ENCODE peak calls at places on chromosomes 6 and 20, in nine cellular contexts. H, P, K, C, I, Z, X, R and A are unnamed samples.

GRCh38 chr6:15623282-15624116 is 39.3 kb downstream of the DTNBP1 start:
- DNase-seq in P (peak), I (peak), Z (no peak), K (no peak), X (no peak), H (no peak), R (no peak), C (no peak), A (no peak)

GRCh38 chr6:31575335-31575901 is at the start of gene TNF:
- DNase-seq in X (no peak), P (no peak), K (peak), C (no peak), Z (no peak), I (no peak), R (no peak), H (no peak), A (peak)

GRCh38 chr6:146851837-146852236 is 253.1 kb downstream of the ADGB start:
- DNase-seq in I (peak), C (no peak), X (no peak), Z (no peak), R (no peak), P (no peak), K (no peak), H (no peak), A (no peak)

GRCh38 chr6:56837322-56837894 is 117.5 kb upstream of the BEND6 start:
- DNase-seq in X (no peak), R (no peak), I (no peak), K (no peak), H (no peak), P (no peak), Z (no peak), C (no peak), A (no peak)

GRCh38 chr20:45306431-45306982 is at the start of gene RBPJL:
- DNase-seq in X (no peak), H (no peak), P (no peak), K (no peak), Z (no peak), C (peak), R (no peak), I (no peak), A (no peak)

GRCh38 chr6:74991573-74992332 is 214.1 kb downstream of the COL12A1 start:
- DNase-seq in X (no peak), C (no peak), P (no peak), Z (no peak), H (no peak), K (no peak), I (peak), R (no peak), A (no peak)

GRCh38 chr6:134636221-134636830 is 313.6 kb downstream of the ALDH8A1 start:
- DNase-seq in Z (no peak), P (no peak), H (no peak), C (no peak), R (no peak), X (no peak), I (peak), K (no peak), A (no peak)

GRCh38 chr6:79570802-79571367 is 33.7 kb upstream of the LCA5 start:
- DNase-seq in Z (no peak), H (no peak), R (no peak), I (peak), K (no peak), P (peak), X (no peak), C (no peak), A (no peak)

GRCh38 chr6:116115781-116116180 is 10.2 kb downstream of the COL10A1 start:
- DNase-seq in I (no peak), Z (no peak), R (no peak), H (no peak), K (no peak), P (no peak), X (no peak), C (no peak), A (no peak)

GRCh38 chr20:38311100-38311499 is 7.1 kb downstream of the BPI start:
- DNase-seq in P (no peak), C (no peak), H (no peak), K (no peak), Z (no peak), I (no peak), X (no peak), R (no peak), A (no peak)

GRCh38 chr6:117411474-117411873 is 14.3 kb downstream of the ROS1 start:
- DNase-seq in C (no peak), H (no peak), P (no peak), X (no peak), Z (no peak), K (no peak), I (no peak), R (no peak), A (no peak)

GRCh38 chr6:119310486-119311036 is 39.0 kb downstream of the MAN1A1 start:
- DNase-seq in H (no peak), Z (no peak), R (no peak), K (no peak), I (peak), C (no peak), P (no peak), X (no peak), A (no peak)

GRCh38 chr6:18997375-18997826 is 610.3 kb downstream of the RNF144B start:
- DNase-seq in R (no peak), I (peak), X (no peak), K (no peak), P (peak), C (peak), H (no peak), Z (peak), A (no peak)

GRCh38 chr20:56630506-56631317 is 1.6 kb downstream of the TFAP2C start:
- DNase-seq in I (no peak), H (no peak), C (no peak), R (no peak), P (no peak), K (no peak), X (no peak), Z (no peak), A (no peak)

GRCh38 chr6:71197770-71198169 is 90.8 kb upstream of the OGFRL1 start:
- DNase-seq in Z (no peak), H (no peak), R (no peak), I (peak), X (no peak), C (no peak), K (no peak), P (no peak), A (no peak)

GRCh38 chr6:56786256-56786655 is 143.6 kb upstream of the DST start:
- DNase-seq in X (no peak), C (no peak), H (no peak), K (no peak), P (no peak), R (no peak), Z (no peak), I (no peak), A (no peak)

GRCh38 chr6:159941286-159942113 is 27.4 kb upstream of the IGF2R start:
- DNase-seq in H (no peak), K (no peak), R (no peak), I (peak), C (no peak), Z (peak), P (peak), X (no peak), A (no peak)

GRCh38 chr20:13231031-13231752 is 10.1 kb downstream of the ISM1 start:
- DNase-seq in R (no peak), P (no peak), H (no peak), I (peak), X (no peak), K (no peak), Z (no peak), C (no peak), A (no peak)

GRCh38 chr20:3898639-3899038 is 9.5 kb downstream of the PANK2 start:
- DNase-seq in P (no peak), R (no peak), Z (no peak), I (no peak), K (no peak), H (no peak), X (no peak), C (no peak), A (no peak)

GRCh38 chr6:155142902-155143609 is 120.8 kb upstream of the CLDN20 start:
- DNase-seq in X (no peak), P (no peak), Z (no peak), K (no peak), I (peak), H (no peak), C (no peak), R (no peak), A (no peak)

GRCh38 chr6:37489697-37490336 is 9.9 kb downstream of the CCDC167 start:
- DNase-seq in I (no peak), C (no peak), X (no peak), Z (no peak), K (no peak), R (peak), H (peak), P (no peak), A (no peak)

GRCh38 chr6:89098461-89098860 is 17.9 kb downstream of the PNRC1 start:
- DNase-seq in X (no peak), R (no peak), P (no peak), Z (no peak), H (no peak), I (no peak), K (no peak), C (no peak), A (no peak)

GRCh38 chr20:45229264-45230056 is 8.3 kb downstream of the SEMG2 start:
- DNase-seq in H (no peak), X (no peak), P (no peak), K (no peak), R (peak), I (no peak), C (peak), Z (peak), A (no peak)

GRCh38 chr6:122564230-122564629 is 46.0 kb upstream of the PKIB start:
- DNase-seq in C (no peak), X (no peak), K (no peak), R (no peak), Z (no peak), H (no peak), I (no peak), P (no peak), A (no peak)

GRCh38 chr20:37757550-37757949 is 63.7 kb downstream of the CTNNBL1 start:
- DNase-seq in H (no peak), P (no peak), Z (no peak), R (no peak), X (no peak), C (no peak), K (peak), I (no peak), A (no peak)

GRCh38 chr6:166996406-166996805 is 2.8 kb upstream of the CEP43 start:
- DNase-seq in I (peak), X (no peak), C (no peak), H (no peak), P (no peak), R (no peak), K (no peak), Z (no peak), A (no peak)

GRCh38 chr20:58550661-58551060 is 35.5 kb upstream of the APCDD1L start:
- DNase-seq in C (no peak), I (peak), X (no peak), Z (no peak), P (no peak), K (no peak), H (no peak), R (no peak), A (no peak)

GRCh38 chr6:20873425-20874190 is 339.4 kb downstream of the CDKAL1 start:
- DNase-seq in Z (no peak), I (no peak), X (no peak), R (no peak), H (no peak), C (no peak), P (no peak), K (no peak), A (no peak)

GRCh38 chr6:37103169-37104039 is 66.5 kb upstream of the PIM1 start:
- DNase-seq in H (peak), Z (no peak), I (no peak), X (no peak), P (peak), K (peak), R (peak), C (peak), A (peak)

DNA sequence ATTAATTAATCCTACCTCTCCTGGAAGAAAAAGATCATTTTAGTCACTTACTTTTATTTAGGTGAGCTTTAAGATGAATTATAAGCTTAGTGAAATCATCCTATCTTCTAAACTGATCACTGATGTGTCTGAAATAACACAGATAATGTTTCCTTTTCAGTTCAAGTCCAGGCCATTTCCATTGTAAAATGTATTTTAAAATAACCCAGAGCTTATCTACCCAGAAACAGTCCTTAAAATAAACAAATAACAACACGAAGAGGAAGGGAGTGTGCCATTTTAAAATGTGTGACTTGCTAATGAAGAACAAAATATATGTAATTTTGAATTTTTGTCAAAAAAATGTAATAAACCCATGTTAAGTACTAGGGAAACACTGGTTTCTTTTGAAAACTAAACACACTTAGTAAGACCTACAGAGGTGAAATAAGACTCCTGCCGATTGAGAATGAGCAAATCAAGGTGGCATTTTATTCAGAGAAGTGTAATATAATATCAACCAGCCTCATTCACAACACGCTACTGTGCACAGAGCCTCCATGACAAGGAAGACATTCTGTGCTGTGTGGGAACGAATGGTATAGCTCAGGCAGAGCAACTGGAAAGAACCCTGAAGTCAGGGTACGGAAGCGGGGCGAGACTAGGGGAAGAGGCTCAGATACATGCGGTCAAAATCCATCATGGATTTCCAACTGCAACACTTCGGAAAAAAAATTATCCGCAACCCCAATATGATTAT is 7.7 kb downstream of the LRP11 start:
- DNase-seq in R (no peak), I (no peak), X (no peak), C (no peak), K (no peak), H (no peak), Z (no peak), P (no peak), A (no peak)
- H3K4me3 ChIP-seq in R (no peak), I (peak), X (no peak), C (no peak), K (no peak), H (no peak), Z (no peak), P (peak), A (no peak)

GRCh38 chr6:32662099-32662498 is 4.4 kb downstream of the HLA-DQB1 start:
- DNase-seq in K (no peak), R (no peak), Z (no peak), C (no peak), X (no peak), P (no peak), H (no peak), I (no peak), A (no peak)
- TF ChIP-seq POLR2A in K (no peak), R (no peak), Z (no peak), C (no peak), X (no peak), P (no peak), H (no peak), I (no peak), A (no peak)

GRCh38 chr6:111861321-111861938 is 11.8 kb downstream of the FYN start:
- DNase-seq in X (no peak), H (no peak), P (no peak), C (no peak), R (no peak), I (no peak), Z (no peak), K (no peak), A (no peak)
- H3K4me3 ChIP-seq in X (no peak), H (no peak), P (no peak), C (no peak), R (no peak), I (no peak), Z (no peak), K (no peak), A (no peak)

GRCh38 chr20:63732118-63733095 is 4.1 kb upstream of the LIME1 start:
- DNase-seq in C (no peak), I (no peak), H (no peak), K (no peak), R (peak), P (no peak), X (no peak), Z (no peak), A (no peak)
- TF ChIP-seq POLR2A in C (no peak), I (no peak), H (no peak), K (no peak), R (no peak), P (no peak), X (no peak), Z (no peak), A (no peak)

DNA sequence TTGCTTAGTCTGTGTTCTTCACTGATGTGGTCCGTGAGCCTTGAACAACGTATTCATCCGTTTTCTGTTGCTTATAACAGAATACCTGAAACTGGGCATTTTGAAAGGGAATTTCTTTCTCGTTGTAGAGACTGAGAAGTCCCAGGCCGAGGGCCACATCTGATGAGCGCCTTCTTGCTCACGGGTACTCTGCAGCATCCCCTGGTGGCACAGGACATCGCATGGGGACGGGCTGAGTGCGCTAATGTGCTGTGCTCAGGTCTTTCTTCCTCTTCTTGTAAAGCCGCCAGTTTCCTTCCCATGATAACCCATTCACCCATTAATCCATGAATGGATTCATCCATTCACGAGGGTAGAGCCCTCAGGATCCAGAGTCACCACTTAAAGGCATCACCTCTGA is 161.0 kb downstream of the NFATC2 start:
- DNase-seq in R (no peak), Z (no peak), X (no peak), P (no peak), K (no peak), I (no peak), H (no peak), C (no peak), A (no peak)
- H3K4me3 ChIP-seq in R (no peak), Z (no peak), X (no peak), P (no peak), K (no peak), I (no peak), H (no peak), C (no peak), A (no peak)

GRCh38 chr6:142856607-142856856 is 88.4 kb downstream of the HIVEP2 start:
- DNase-seq in I (no peak), P (no peak), R (no peak), C (no peak), X (no peak), Z (no peak), K (no peak), H (no peak), A (no peak)
- TF ChIP-seq POLR2A in I (no peak), P (no peak), R (no peak), C (no peak), X (no peak), Z (no peak), K (no peak), H (no peak), A (no peak)

GRCh38 chr6:26103770-26104456 is 16.7 kb downstream of the HFE start:
- DNase-seq in K (peak), Z (peak), I (peak), R (peak), P (peak), H (peak), X (no peak), C (peak), A (peak)
- H3K4me3 ChIP-seq in K (peak), Z (peak), I (peak), R (peak), P (peak), H (peak), X (peak), C (peak), A (no peak)

DNA sequence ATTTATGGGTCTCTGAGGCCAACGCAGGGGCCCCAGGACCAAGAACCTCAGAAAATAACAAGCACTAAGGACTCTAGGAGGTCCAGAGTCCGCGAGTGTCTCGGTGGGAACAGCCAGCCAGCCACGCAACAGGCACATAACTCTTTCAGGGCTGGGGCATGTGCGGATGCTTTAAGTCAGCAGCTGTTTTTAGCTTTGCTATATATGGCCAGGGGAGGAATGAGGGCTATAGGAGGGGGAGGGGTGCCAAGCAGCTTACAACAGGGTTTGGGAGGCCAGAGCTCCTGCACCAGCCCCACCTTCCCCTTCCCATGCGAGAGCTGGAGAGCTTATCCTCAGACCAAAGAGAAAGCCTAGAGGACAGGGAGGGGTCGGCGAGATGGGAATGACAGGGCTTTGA is 6.2 kb downstream of the JPH2 start:
- DNase-seq in R (no peak), Z (no peak), C (no peak), P (no peak), X (no peak), K (peak), H (no peak), I (peak), A (no peak)
- TF ChIP-seq POLR2A in R (no peak), Z (no peak), C (no peak), P (no peak), X (no peak), K (peak), H (no peak), I (no peak), A (no peak)

GRCh38 chr6:136983692-136984091 is 61.1 kb downstream of the IL20RA start:
- DNase-seq in H (no peak), X (no peak), R (no peak), P (no peak), K (no peak), Z (no peak), C (no peak), I (no peak), A (no peak)

GRCh38 chr6:136985502-136985901 is 59.3 kb downstream of the IL20RA start:
- DNase-seq in H (no peak), C (no peak), Z (no peak), P (no peak), I (no peak), X (no peak), K (no peak), R (no peak), A (no peak)

GRCh38 chr6:136984578-136984977 is 60.2 kb downstream of the IL20RA start:
- DNase-seq in Z (no peak), R (no peak), K (no peak), I (no peak), P (no peak), C (no peak), X (no peak), H (no peak), A (no peak)

GRCh38 chr6:136980070-136980469 is 58.0 kb downstream of the SLC35D3 start:
- DNase-seq in I (no peak), Z (no peak), H (no peak), K (no peak), C (no peak), P (no peak), R (no peak), X (no peak), A (no peak)

DNA sequence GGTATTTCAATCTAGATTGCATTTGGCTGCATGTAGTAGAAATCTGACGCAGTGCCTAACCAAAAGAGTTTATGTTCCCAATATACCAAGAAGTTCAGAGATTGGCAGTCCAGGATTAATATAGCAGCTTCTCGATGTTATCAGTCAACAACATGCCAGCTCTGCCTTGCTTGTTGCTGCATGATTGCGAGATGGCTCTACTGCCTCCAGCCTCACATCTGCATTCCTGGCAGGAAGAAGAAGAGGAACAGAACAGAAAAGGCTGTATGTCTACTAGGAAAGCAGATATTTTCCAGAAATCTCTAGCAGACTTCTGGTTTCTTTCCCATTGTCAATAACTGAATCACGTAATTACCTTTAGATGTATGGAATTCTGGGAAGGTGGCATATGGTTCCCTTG is 60.8 kb downstream of the SLC35D3 start:
- DNase-seq in H (no peak), X (no peak), I (no peak), P (no peak), K (no peak), R (no peak), C (no peak), Z (no peak), A (no peak)
- H3K4me3 ChIP-seq in H (no peak), X (no peak), I (no peak), P (no peak), K (no peak), R (no peak), C (no peak), Z (no peak), A (no peak)